ENCODE peak calls at places on chromosomes 4 and X, in five cellular contexts. X, P, I, Q and B are unnamed samples. For H3K4me1, the result is how much of the 10 kb centered on the place peaks cover.

GRCh38 chr4:158666892-158667291 is 4.8 kb downstream of the C4orf46 start:
- DNase-seq in I (no peak), X (no peak), P (no peak), Q (no peak), B (no peak)

GRCh38 chrX:77431227-77431626 is 16.0 kb upstream of the FGF16 start:
- DNase-seq in Q (peak), P (no peak), X (no peak), I (no peak), B (peak)

GRCh38 chrX:24862343-24862742 is 153.4 kb downstream of the ARX start:
- DNase-seq in I (no peak), P (no peak), X (no peak), Q (no peak), B (no peak)

GRCh38 chr4:121096629-121097028 is 24.3 kb upstream of the NDNF start:
- DNase-seq in P (peak), I (no peak), Q (no peak), X (no peak), B (no peak)

GRCh38 chr4:38449506-38450174 is 214.4 kb upstream of the KLF3 start:
- DNase-seq in P (no peak), X (no peak), I (no peak), Q (no peak), B (no peak)

GRCh38 chr4:55736605-55737183 is 82.9 kb upstream of the EXOC1L start:
- DNase-seq in I (no peak), Q (no peak), P (peak), X (no peak), B (no peak)

GRCh38 chr4:100493756-100494155 is 24.1 kb downstream of the EMCN start:
- DNase-seq in Q (no peak), I (no peak), X (no peak), P (no peak), B (no peak)

GRCh38 chrX:133655262-133655913 is 240.1 kb upstream of the GPC4 start:
- DNase-seq in P (no peak), Q (no peak), X (no peak), I (no peak), B (no peak)

GRCh38 chrX:128728943-128729342 is 676.7 kb upstream of the ACTRT1 start:
- DNase-seq in P (no peak), Q (no peak), X (no peak), I (no peak), B (no peak)

GRCh38 chr4:77045490-77045889 is 30.3 kb downstream of the CCNI start:
- DNase-seq in I (no peak), P (peak), Q (no peak), X (no peak), B (no peak)

GRCh38 chrX:9885150-9885549 is 82.0 kb upstream of the CLDN34 start:
- DNase-seq in Q (peak), P (peak), X (peak), I (peak), B (peak)

GRCh38 chrX:103356897-103357296 is 591 bp downstream of the TCEAL9 start:
- DNase-seq in Q (no peak), P (peak), X (peak), I (peak), B (peak)

GRCh38 chr4:26780524-26780923 is 80.1 kb upstream of the STIM2 start:
- DNase-seq in X (no peak), I (no peak), Q (no peak), P (peak), B (no peak)

GRCh38 chr4:120853101-120853940 is 69.2 kb downstream of the PRDM5 start:
- DNase-seq in X (no peak), P (no peak), Q (no peak), I (no peak), B (no peak)

GRCh38 chr4:147822128-147822527 is 90.2 kb downstream of the ARHGAP10 start:
- DNase-seq in P (no peak), Q (peak), X (peak), I (peak), B (peak)

GRCh38 chr4:165006886-165007285 is 24.9 kb upstream of the TRIM60 start:
- DNase-seq in I (no peak), P (no peak), X (no peak), Q (no peak), B (no peak)

DNA sequence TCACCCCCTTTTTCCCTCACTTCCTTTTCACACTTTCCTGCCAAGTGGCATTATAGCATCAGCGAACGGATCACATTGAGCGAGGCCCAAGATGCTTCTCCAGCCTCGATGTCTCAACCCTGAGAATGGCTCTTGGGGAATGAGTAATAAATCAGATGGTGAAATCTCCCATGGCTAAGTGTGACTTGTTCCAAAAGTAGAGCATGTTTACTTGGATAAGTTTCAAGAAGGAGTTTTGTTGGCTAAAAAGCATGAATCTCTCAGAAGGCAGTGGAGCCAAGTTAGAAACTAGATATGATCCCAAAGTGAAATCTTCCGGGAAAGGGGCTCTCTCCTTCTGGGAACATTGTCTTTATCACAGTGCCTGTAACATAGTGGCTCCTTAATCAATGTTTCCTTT is 316.3 kb downstream of the CAMK2D start:
- DNase-seq in Q (peak), P (peak), X (no peak), I (peak), B (peak)
- H3K4me1 ChIP-seq in Q (half or more), P (under half), X (under half), I (half or more), B (under half)

GRCh38 chr4:957581-958313 is 15.6 kb downstream of the DGKQ start:
- DNase-seq in Q (peak), X (no peak), P (no peak), I (no peak), B (no peak)
- H3K4me1 ChIP-seq in Q (under half), X (under half), P (under half), I (under half), B (under half)

GRCh38 chr4:86991998-86992397 is 57.2 kb downstream of the AFF1 start:
- DNase-seq in P (no peak), Q (no peak), X (no peak), I (no peak), B (no peak)
- H3K4me1 ChIP-seq in P (under half), Q (under half), X (under half), I (under half), B (under half)

GRCh38 chr4:40299126-40299525 is 36.0 kb upstream of the CHRNA9 start:
- DNase-seq in X (no peak), I (no peak), P (no peak), Q (no peak), B (no peak)
- H3K4me1 ChIP-seq in X (under half), I (under half), P (under half), Q (under half), B (under half)

GRCh38 chr4:40515037-40515397 is 114.6 kb downstream of the RBM47 start:
- DNase-seq in Q (no peak), P (peak), X (no peak), I (no peak), B (no peak)

GRCh38 chr4:40515398-40516293 is 114.0 kb downstream of the RBM47 start:
- DNase-seq in Q (peak), I (no peak), X (no peak), P (peak), B (peak)

GRCh38 chr4:40511017-40511614 is 118.5 kb downstream of the RBM47 start:
- DNase-seq in I (no peak), P (no peak), X (peak), Q (no peak), B (no peak)

GRCh38 chr4:40516651-40517050 is 113.0 kb downstream of the RBM47 start:
- DNase-seq in X (no peak), Q (no peak), I (no peak), P (no peak), B (no peak)

DNA sequence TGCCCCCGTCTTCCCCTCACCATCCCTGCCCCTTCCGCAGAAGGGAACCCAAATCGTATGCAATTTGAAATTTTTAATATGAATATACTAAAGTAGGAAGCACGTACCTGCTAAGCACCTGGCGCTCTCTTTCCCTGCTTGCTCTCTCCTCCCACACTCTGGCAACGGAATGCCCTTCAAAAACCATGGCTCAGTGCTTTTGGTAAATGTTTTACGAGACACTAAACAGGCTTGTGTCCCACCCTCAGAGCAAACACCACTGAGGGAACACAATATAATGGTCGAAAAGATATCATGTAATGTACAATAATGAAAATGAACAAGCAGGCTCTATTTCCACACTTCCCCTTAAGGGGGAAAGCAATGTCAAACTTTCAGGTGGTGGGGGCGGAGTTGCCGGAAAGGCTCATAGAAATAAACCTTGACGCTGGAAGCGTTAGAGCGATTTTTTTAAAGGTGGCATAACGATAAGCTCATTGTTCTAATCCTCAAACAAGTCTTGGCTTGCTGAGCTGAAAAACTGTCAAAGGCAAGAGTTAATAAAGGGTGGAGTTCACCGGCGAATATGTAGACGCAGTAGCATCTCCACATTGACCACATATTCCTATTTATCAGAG is 115.1 kb downstream of the RBM47 start:
- DNase-seq in P (peak), I (no peak), X (peak), Q (no peak), B (no peak)
- H3K4me1 ChIP-seq in P (under half), I (under half), X (under half), Q (under half), B (under half)

GRCh38 chrX:12949205-12949926 is 25.5 kb upstream of the TMSB4X start:
- DNase-seq in X (no peak), P (no peak), I (no peak), Q (no peak), B (no peak)
- H3K4me1 ChIP-seq in X (under half), P (under half), I (under half), Q (under half), B (under half)

GRCh38 chr4:88697588-88698329 is at the start of gene NAP1L5:
- DNase-seq in P (no peak), X (peak), Q (peak), I (peak), B (peak)

GRCh38 chr4:88698539-88698938 is 910 bp upstream of the NAP1L5 start:
- DNase-seq in Q (no peak), I (no peak), P (no peak), X (no peak), B (no peak)

GRCh38 chr4:88693792-88694191 is 3.8 kb downstream of the NAP1L5 start:
- DNase-seq in P (no peak), I (no peak), X (no peak), Q (no peak), B (no peak)

GRCh38 chr4:88696620-88697019 is 1.0 kb downstream of the NAP1L5 start:
- DNase-seq in I (no peak), Q (no peak), P (no peak), X (no peak), B (no peak)

GRCh38 chr4:88697113-88697512 is 516 bp downstream of the NAP1L5 start:
- DNase-seq in Q (no peak), X (peak), I (no peak), P (no peak), B (peak)
- H3K4me1 ChIP-seq in Q (under half), X (under half), I (under half), P (under half), B (under half)

GRCh38 chr4:10090467-10091250 is 25.9 kb downstream of the WDR1 start:
- DNase-seq in X (no peak), I (peak), P (no peak), Q (no peak), B (no peak)
- H3K4me1 ChIP-seq in X (half or more), I (half or more), P (under half), Q (half or more), B (under half)

GRCh38 chr4:15809058-15809457 is 30.9 kb downstream of the CD38 start:
- DNase-seq in X (no peak), P (no peak), I (no peak), Q (no peak), B (no peak)
- H3K4me1 ChIP-seq in X (under half), P (under half), I (under half), Q (under half), B (under half)